ENCODE peak calls at places on chromosomes 6 and 20, in five cellular contexts. B is T-helper 1 cell; S is T-helper 2 cell; U is WTC11; F is activated CD4-positive, CD25-positive, alpha-beta regulatory T cell. E is an unnamed sample.

GRCh38 chr6:131851049-131851769 is 43.4 kb downstream of the ENPP1 start:
- DNase-seq in B (no peak), S (no peak), U (no peak), F (no peak), E (no peak)

GRCh38 chr6:47353822-47354221 is 44.1 kb upstream of the TNFRSF21 start:
- DNase-seq in B (no peak), S (no peak), U (no peak), F (no peak), E (no peak)

GRCh38 chr6:36755435-36756348 is 58.1 kb downstream of the RAB44 start:
- DNase-seq in B (peak), S (peak), U (no peak), F (peak), E (no peak)

GRCh38 chr6:145822432-145822831 is 7.8 kb upstream of the FBXO30 start:
- DNase-seq in B (no peak), S (no peak), U (no peak), F (no peak), E (no peak)

GRCh38 chr6:33428219-33428890 is 8.5 kb downstream of the SYNGAP1 start:
- DNase-seq in B (no peak), S (no peak), U (no peak), F (no peak), E (no peak)

GRCh38 chr20:59173938-59174496 is 10.4 kb downstream of the ZNF831 start:
- DNase-seq in B (no peak), S (no peak), U (no peak), F (no peak), E (no peak)

GRCh38 chr6:137405806-137406205 is 88.4 kb downstream of the OLIG3 start:
- DNase-seq in B (no peak), S (no peak), U (no peak), F (no peak), E (no peak)

GRCh38 chr6:113094781-113095180 is 747.7 kb downstream of the RFPL4B start:
- DNase-seq in B (no peak), S (no peak), U (no peak), F (no peak), E (no peak)

GRCh38 chr20:47667531-47668312 is 117.6 kb downstream of the SULF2 start:
- DNase-seq in B (no peak), S (no peak), U (no peak), F (no peak), E (no peak)

GRCh38 chr20:33164763-33165095 is 3.2 kb upstream of the BPIFA2 start:
- DNase-seq in B (no peak), S (no peak), U (no peak), F (no peak), E (no peak)